ENCODE peak calls at places on chromosomes 1 and 21, in seven cellular contexts. M is mesendoderm, U is H9, W is mesenchymal stem cell, E is IMR-90, X is trophoblast cell, B is H1. S is an unnamed sample.

GRCh38 chr1:160726498-160727391 is 12.3 kb upstream of the SLAMF7 start:
- DNase-seq in M (peak), U (peak), W (peak), E (peak), X (peak), B (peak), S (peak)

GRCh38 chr1:236064674-236065508 is at the start of gene NID1:
- DNase-seq in M (peak), U (peak), W (peak), E (peak), X (peak), B (peak), S (peak)

GRCh38 chr1:216600730-216601426 is 122.4 kb downstream of the ESRRG start:
- DNase-seq in M (peak), U (peak), W (peak), E (peak), X (peak), B (peak), S (peak)

GRCh38 chr1:44842763-44843655 is at the start of gene PTCH2:
- DNase-seq in M (peak), U (peak), W (peak), E (peak), X (peak), B (peak), S (peak)

GRCh38 chr1:44045064-44045463 is 13.8 kb upstream of the SLC6A9 start:
- DNase-seq in M (no peak), U (no peak), W (no peak), E (no peak), X (no peak), B (no peak), S (no peak)

GRCh38 chr1:179079113-179079761 is 2.6 kb upstream of the TOR3A start:
- DNase-seq in M (peak), U (peak), W (peak), E (peak), X (peak), B (no peak), S (peak)

GRCh38 chr1:158037876-158038359 is 44.5 kb downstream of the KIRREL1 start:
- DNase-seq in M (peak), U (no peak), W (peak), E (peak), X (no peak), B (no peak), S (no peak)

GRCh38 chr1:220966874-220967631 is 87.8 kb downstream of the HLX start:
- DNase-seq in M (peak), U (no peak), W (peak), E (peak), X (no peak), B (no peak), S (no peak)

GRCh38 chr1:5994713-5995621 is 2.7 kb upstream of the NPHP4 start:
- DNase-seq in M (no peak), U (no peak), W (no peak), E (no peak), X (no peak), B (no peak), S (no peak)

GRCh38 chr1:29384496-29385015 is 148.2 kb downstream of the PTPRU start:
- DNase-seq in M (no peak), U (no peak), W (no peak), E (no peak), X (no peak), B (no peak), S (no peak)

GRCh38 chr1:61318319-61319125 is 236.2 kb downstream of the NFIA start:
- DNase-seq in M (no peak), U (no peak), W (peak), E (peak), X (no peak), B (no peak), S (no peak)

GRCh38 chr21:21001591-21002100 is 3.4 kb downstream of the NCAM2 start:
- DNase-seq in M (no peak), U (no peak), W (no peak), E (no peak), X (no peak), B (no peak), S (no peak)

GRCh38 chr1:48882020-48882419 is 105.3 kb upstream of the BEND5 start:
- DNase-seq in M (no peak), U (no peak), W (no peak), E (no peak), X (no peak), B (no peak), S (no peak)

GRCh38 chr1:93124556-93125368 is 45.7 kb downstream of the MTF2 start:
- DNase-seq in M (peak), U (no peak), W (no peak), E (no peak), X (peak), B (no peak), S (no peak)

GRCh38 chr1:166975361-166976129 is at the start of gene ILDR2:
- DNase-seq in M (peak), U (peak), W (peak), E (peak), X (peak), B (peak), S (peak)

GRCh38 chr1:156108664-156109241 is 5.8 kb upstream of the LMNA start:
- DNase-seq in M (no peak), U (no peak), W (no peak), E (no peak), X (peak), B (no peak), S (no peak)

GRCh38 chr1:151372411-151372934 is at the start of gene SELENBP1:
- DNase-seq in M (peak), U (peak), W (peak), E (peak), X (no peak), B (peak), S (peak)

GRCh38 chr1:43147625-43148319 is 24.3 kb downstream of the EBNA1BP2 start:
- DNase-seq in M (peak), U (peak), W (peak), E (peak), X (peak), B (peak), S (peak)

GRCh38 chr1:220528049-220528678 is at the start of gene MARK1:
- DNase-seq in M (peak), U (peak), W (peak), E (no peak), X (peak), B (no peak), S (peak)

GRCh38 chr1:202056644-202057334 is 46.4 kb downstream of the ELF3 start:
- DNase-seq in M (no peak), U (no peak), W (no peak), E (no peak), X (no peak), B (no peak), S (no peak)

GRCh38 chr1:8412183-8412831 is 94.4 kb downstream of the SLC45A1 start:
- DNase-seq in M (no peak), U (no peak), W (peak), E (peak), X (peak), B (no peak), S (no peak)

GRCh38 chr1:153945131-153945794 is 1.3 kb downstream of the DENND4B start:
- DNase-seq in M (no peak), U (no peak), W (peak), E (peak), X (peak), B (no peak), S (no peak)

GRCh38 chr1:3136532-3136931 is 67.5 kb downstream of the PRDM16 start:
- DNase-seq in M (no peak), U (no peak), W (no peak), E (no peak), X (no peak), B (no peak), S (no peak)

GRCh38 chr1:43879414-43879813 is 54.2 kb upstream of the ARTN start:
- DNase-seq in M (no peak), U (no peak), W (no peak), E (peak), X (no peak), B (no peak), S (no peak)

GRCh38 chr21:36854391-36854790 is 112.1 kb downstream of the HLCS start:
- DNase-seq in M (peak), U (peak), W (peak), E (peak), X (peak), B (peak), S (peak)

GRCh38 chr21:35284199-35284598 is 235.1 kb upstream of the RUNX1 start:
- DNase-seq in M (no peak), U (no peak), W (peak), E (no peak), X (no peak), B (no peak), S (no peak)

GRCh38 chr1:197921235-197922069 is 4.3 kb downstream of the LHX9 start:
- DNase-seq in M (peak), U (peak), W (no peak), E (no peak), X (no peak), B (no peak), S (peak)

GRCh38 chr1:111204211-111204883 is 3.9 kb upstream of the DENND2D start:
- DNase-seq in M (no peak), U (no peak), W (no peak), E (no peak), X (no peak), B (no peak), S (no peak)

GRCh38 chr1:158972841-158973240 is 36.9 kb upstream of the IFI16 start:
- DNase-seq in M (peak), U (no peak), W (peak), E (peak), X (no peak), B (no peak), S (no peak)

GRCh38 chr1:7388488-7389185 is 382.5 kb upstream of the VAMP3 start:
- DNase-seq in M (no peak), U (peak), W (no peak), E (peak), X (no peak), B (no peak), S (no peak)

GRCh38 chr1:173175514-173176146 is 31.5 kb downstream of the TNFSF4 start:
- DNase-seq in M (no peak), U (no peak), W (peak), E (peak), X (no peak), B (no peak), S (no peak)

GRCh38 chr1:26148887-26149286 is 10.0 kb upstream of the FAM110D start:
- DNase-seq in M (no peak), U (no peak), W (no peak), E (no peak), X (no peak), B (no peak), S (no peak)

GRCh38 chr1:231806623-231807470 is 180.3 kb downstream of the DISC1 start:
- DNase-seq in M (peak), U (peak), W (no peak), E (peak), X (peak), B (peak), S (peak)

GRCh38 chr1:115911298-115911697 is 65.0 kb upstream of the SLC22A15 start:
- DNase-seq in M (no peak), U (no peak), W (no peak), E (no peak), X (peak), B (no peak), S (no peak)

GRCh38 chr1:115910231-115910630 is 66.1 kb upstream of the SLC22A15 start:
- DNase-seq in M (no peak), U (no peak), W (no peak), E (no peak), X (no peak), B (no peak), S (no peak)

GRCh38 chr1:115907092-115907491 is 66.2 kb upstream of the NHLH2 start:
- DNase-seq in M (no peak), U (no peak), W (no peak), E (no peak), X (no peak), B (no peak), S (no peak)

GRCh38 chr1:115908565-115909334 is 67.6 kb upstream of the SLC22A15 start:
- DNase-seq in M (no peak), U (no peak), W (no peak), E (no peak), X (no peak), B (no peak), S (peak)

GRCh38 chr1:115906627-115907026 is 65.7 kb upstream of the NHLH2 start:
- DNase-seq in M (no peak), U (no peak), W (no peak), E (no peak), X (peak), B (no peak), S (no peak)
- H3K23ac ChIP-seq in M (no peak), U (no peak), W (no peak), E (no peak), X (no peak), B (no peak), S (no peak)

DNA sequence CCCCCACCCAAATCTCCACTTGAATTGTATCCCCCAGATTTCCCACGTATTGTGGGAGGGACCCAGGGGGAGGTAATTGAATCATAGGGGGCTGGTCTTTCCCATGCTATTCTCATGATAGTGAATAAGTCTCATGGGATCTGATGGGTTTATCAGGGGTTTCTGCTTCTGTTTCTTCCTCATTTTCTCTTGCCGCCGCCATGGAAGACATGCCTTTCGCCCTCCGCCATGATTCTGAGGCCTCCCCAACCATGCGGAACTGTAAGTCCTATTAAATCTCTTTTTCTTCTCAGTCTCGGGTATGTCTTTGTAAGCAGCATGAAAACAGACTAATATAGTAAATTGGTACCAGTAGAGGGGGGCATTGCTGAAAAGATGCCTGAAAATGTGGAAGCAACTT is 33.4 kb upstream of the ZNF496 start:
- DNase-seq in M (no peak), U (no peak), W (no peak), E (no peak), X (no peak), B (no peak), S (no peak)
- H3K18ac ChIP-seq in M (no peak), U (no peak), W (no peak), E (no peak), X (no peak), B (no peak), S (no peak)

GRCh38 chr1:100584761-100585745 is 47.1 kb downstream of the GPR88 start:
- DNase-seq in M (no peak), U (no peak), W (peak), E (peak), X (peak), B (no peak), S (no peak)
- H3K23ac ChIP-seq in M (no peak), U (no peak), W (no peak), E (no peak), X (no peak), B (no peak), S (no peak)

DNA sequence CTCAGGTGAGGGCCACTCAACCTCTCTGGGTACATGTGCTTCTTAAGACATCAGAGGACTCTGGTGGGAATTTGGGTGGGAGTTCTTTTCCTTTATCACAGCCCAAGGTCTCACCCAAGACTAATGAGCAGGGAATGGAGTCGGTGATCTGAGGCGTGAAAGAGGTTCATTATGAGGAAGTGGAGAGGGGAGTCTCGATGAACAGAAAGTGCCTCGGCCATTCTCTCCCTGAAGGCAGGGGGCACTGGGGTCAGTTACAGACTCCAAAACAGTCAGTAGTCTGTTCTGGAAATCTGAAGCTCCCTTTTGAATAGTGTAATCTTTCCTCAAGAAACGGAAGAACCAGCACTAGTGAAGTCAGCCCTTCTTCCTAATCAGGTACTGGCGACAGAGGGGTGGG is 36.2 kb downstream of the HSD3B2 start:
- DNase-seq in M (no peak), U (no peak), W (no peak), E (no peak), X (no peak), B (no peak), S (peak)
- H3K18ac ChIP-seq in M (no peak), U (no peak), W (no peak), E (no peak), X (no peak), B (no peak), S (no peak)

DNA sequence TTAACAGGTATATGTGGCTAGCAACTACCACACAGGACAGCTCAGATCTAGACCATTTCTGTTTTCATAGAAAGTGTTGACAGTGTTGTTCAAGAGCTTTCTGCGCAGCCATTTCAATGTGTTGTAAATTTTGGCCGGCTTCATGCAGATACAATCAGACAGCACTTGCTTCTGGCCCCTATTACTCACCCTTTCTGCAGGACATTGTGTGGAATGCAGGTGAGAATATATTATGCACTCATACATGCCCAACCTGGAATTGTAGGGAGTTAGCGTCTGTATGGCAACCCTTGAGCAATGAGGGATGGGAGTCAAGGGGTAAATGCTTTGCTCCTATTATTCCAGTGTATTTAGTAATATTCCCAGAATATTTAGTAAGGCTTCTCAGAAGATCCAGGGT is 180.9 kb upstream of the PLXNA2 start:
- DNase-seq in M (no peak), U (no peak), W (no peak), E (no peak), X (peak), B (no peak), S (no peak)
- H3K23ac ChIP-seq in M (no peak), U (no peak), W (no peak), E (no peak), X (no peak), B (no peak), S (no peak)

DNA sequence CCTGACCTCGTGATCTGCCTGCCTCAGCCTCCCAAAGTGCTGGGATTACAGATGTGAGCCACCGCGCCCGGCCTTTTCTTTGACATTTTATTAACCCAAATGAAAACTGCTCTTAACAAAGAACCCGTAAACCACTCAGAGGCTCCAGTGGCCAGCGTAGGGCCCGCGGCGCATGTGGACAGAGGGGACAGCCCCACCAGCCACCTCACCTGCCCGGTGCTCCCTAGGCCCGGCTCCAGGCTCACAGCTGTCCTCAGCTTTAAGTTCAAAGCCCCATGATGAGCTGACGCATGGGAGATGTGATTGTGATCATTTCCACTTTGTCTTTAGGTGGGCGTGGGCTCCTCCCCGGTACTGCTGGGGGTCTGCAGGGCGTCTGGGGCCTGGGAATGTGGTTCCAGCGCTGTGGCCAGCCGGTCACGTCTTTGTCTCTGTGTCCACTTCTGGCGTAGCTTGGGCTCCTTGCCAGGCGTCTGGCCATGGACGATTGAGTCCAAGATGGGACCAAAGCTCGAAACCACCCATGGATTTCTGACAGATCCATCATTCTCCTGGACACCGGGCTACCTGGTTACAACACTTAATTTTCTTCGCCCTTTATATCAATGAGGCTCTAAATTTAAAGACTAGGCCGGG is 6.9 kb downstream of the PRKCZ start:
- DNase-seq in M (no peak), U (no peak), W (no peak), E (no peak), X (no peak), B (no peak), S (no peak)
- H3K18ac ChIP-seq in M (no peak), U (no peak), W (no peak), E (no peak), X (no peak), B (no peak), S (no peak)